ENCODE peak calls at places on chromosome 1, in ten cellular contexts. Z, M, D, F, J, E, S, A, I and W are unnamed samples.

GRCh38 chr1:108708726-108709660 is 3.7 kb upstream of the FNDC7 start:
- DNase-seq in Z (peak), M (no peak), D (no peak), F (peak), J (no peak), E (no peak), S (peak), A (peak), I (peak), W (peak)

GRCh38 chr1:44659566-44659965 is 14.7 kb downstream of the TMEM53 start:
- DNase-seq in Z (peak), M (no peak), D (no peak), F (no peak), J (no peak), E (no peak), S (no peak), A (no peak), I (no peak), W (no peak)

GRCh38 chr1:209710098-209710497 is 5.5 kb downstream of the HSD11B1 start:
- DNase-seq in Z (no peak), M (no peak), D (no peak), F (no peak), J (no peak), E (no peak), S (no peak), A (peak), I (no peak), W (peak)

GRCh38 chr1:236288620-236288976 is 6.8 kb upstream of the ERO1B start:
- DNase-seq in Z (no peak), M (no peak), D (no peak), F (no peak), J (no peak), E (no peak), S (no peak), A (no peak), I (no peak), W (no peak)

GRCh38 chr1:184972281-184973055 is 1.8 kb downstream of the NIBAN1 start:
- DNase-seq in Z (no peak), M (no peak), D (no peak), F (no peak), J (peak), E (no peak), S (peak), A (no peak), I (no peak), W (no peak)

GRCh38 chr1:112998592-112999235 is 42.7 kb upstream of the SLC16A1 start:
- DNase-seq in Z (no peak), M (no peak), D (no peak), F (no peak), J (peak), E (no peak), S (peak), A (no peak), I (no peak), W (no peak)

GRCh38 chr1:184299076-184299790 is 87.6 kb upstream of the C1orf21 start:
- DNase-seq in Z (peak), M (no peak), D (no peak), F (peak), J (peak), E (no peak), S (peak), A (no peak), I (no peak), W (no peak)

GRCh38 chr1:116207126-116207735 is 96.0 kb downstream of the MAB21L3 start:
- DNase-seq in Z (no peak), M (no peak), D (no peak), F (no peak), J (no peak), E (no peak), S (no peak), A (no peak), I (no peak), W (no peak)

GRCh38 chr1:52907068-52907811 is 14.3 kb downstream of the ECHDC2 start:
- DNase-seq in Z (no peak), M (no peak), D (peak), F (no peak), J (no peak), E (no peak), S (no peak), A (no peak), I (no peak), W (no peak)

GRCh38 chr1:35631396-35631795 is 9.9 kb downstream of the PSMB2 start:
- DNase-seq in Z (no peak), M (no peak), D (no peak), F (no peak), J (no peak), E (no peak), S (no peak), A (no peak), I (no peak), W (no peak)

GRCh38 chr1:226111109-226111864 is 48.8 kb downstream of the H3-3A start:
- DNase-seq in Z (no peak), M (no peak), D (no peak), F (no peak), J (no peak), E (no peak), S (no peak), A (no peak), I (no peak), W (no peak)

GRCh38 chr1:39898146-39898545 is 3.6 kb downstream of the MYCL start:
- DNase-seq in Z (no peak), M (no peak), D (no peak), F (no peak), J (no peak), E (no peak), S (no peak), A (no peak), I (peak), W (no peak)

GRCh38 chr1:54499097-54500029 is 48.7 kb upstream of the ACOT11 start:
- DNase-seq in Z (peak), M (no peak), D (peak), F (no peak), J (peak), E (no peak), S (peak), A (peak), I (peak), W (peak)

GRCh38 chr1:77796695-77797405 is 17.4 kb downstream of the MIGA1 start:
- DNase-seq in Z (no peak), M (no peak), D (no peak), F (no peak), J (no peak), E (no peak), S (no peak), A (no peak), I (peak), W (no peak)

GRCh38 chr1:31505884-31506497 is 70.3 kb upstream of the TINAGL1 start:
- DNase-seq in Z (no peak), M (no peak), D (no peak), F (no peak), J (peak), E (no peak), S (peak), A (no peak), I (no peak), W (peak)

GRCh38 chr1:241990040-241990439 is 8.9 kb downstream of the MAP1LC3C start:
- DNase-seq in Z (peak), M (no peak), D (peak), F (peak), J (peak), E (no peak), S (peak), A (no peak), I (no peak), W (no peak)

GRCh38 chr1:241101622-241102021 is 255.4 kb downstream of the RGS7 start:
- DNase-seq in Z (peak), M (no peak), D (no peak), F (no peak), J (no peak), E (no peak), S (no peak), A (no peak), I (peak), W (no peak)

GRCh38 chr1:85427358-85427757 is 37.6 kb downstream of the DDAH1 start:
- DNase-seq in Z (no peak), M (no peak), D (no peak), F (no peak), J (peak), E (no peak), S (no peak), A (no peak), I (no peak), W (no peak)

GRCh38 chr1:229156819-229157218 is 114.1 kb upstream of the RAB4A start:
- DNase-seq in Z (peak), M (no peak), D (peak), F (peak), J (no peak), E (peak), S (peak), A (no peak), I (peak), W (no peak)

DNA sequence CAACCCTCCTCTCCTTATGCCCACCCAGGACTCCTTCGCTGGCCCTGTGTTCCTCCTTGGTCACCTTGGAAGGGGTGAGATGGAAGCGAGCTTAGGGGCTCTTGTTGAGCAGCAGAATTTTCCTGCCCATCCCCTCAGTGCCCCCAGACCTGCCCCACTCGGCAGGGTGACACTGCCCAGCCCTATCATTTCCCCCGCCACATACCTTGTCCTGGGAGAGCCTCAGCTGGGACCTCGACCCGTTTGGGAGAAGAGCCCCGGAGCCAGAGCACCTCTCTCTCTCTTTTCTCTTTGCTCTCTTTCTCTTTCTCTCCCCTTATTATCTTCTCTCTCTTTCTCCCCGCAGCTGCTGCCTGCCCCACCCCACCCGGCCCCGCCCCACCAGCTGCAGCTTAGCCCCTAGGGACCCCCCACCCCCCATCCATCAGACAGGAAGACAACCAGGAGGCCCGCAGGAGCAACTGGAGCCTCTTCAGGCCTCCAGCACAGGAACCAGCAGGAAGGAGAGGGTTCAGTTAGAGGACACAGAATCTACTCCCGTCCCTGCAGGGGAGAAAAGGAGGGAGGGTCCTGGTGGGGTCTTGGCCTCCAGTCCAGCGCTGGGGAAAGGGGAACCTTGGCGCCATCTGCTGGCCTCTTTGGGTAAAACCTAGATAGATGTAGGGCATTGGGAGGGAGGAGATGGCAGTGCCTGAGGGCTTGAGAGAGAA is 1.6 kb upstream of the FNDC5 start:
- DNase-seq in Z (peak), M (no peak), D (peak), F (peak), J (no peak), E (no peak), S (peak), A (peak), I (peak), W (peak)
- TF ChIP-seq CTCF in Z (peak), M (peak), D (peak), F (peak), J (peak), E (peak), S (peak), A (peak), I (peak), W (peak)

GRCh38 chr1:203336097-203336496 is 14.8 kb downstream of the FMOD start:
- DNase-seq in Z (no peak), M (no peak), D (no peak), F (no peak), J (no peak), E (no peak), S (no peak), A (no peak), I (no peak), W (no peak)
- TF ChIP-seq CTCF in Z (no peak), M (no peak), D (no peak), F (no peak), J (no peak), E (no peak), S (no peak), A (no peak), I (no peak), W (no peak)

DNA sequence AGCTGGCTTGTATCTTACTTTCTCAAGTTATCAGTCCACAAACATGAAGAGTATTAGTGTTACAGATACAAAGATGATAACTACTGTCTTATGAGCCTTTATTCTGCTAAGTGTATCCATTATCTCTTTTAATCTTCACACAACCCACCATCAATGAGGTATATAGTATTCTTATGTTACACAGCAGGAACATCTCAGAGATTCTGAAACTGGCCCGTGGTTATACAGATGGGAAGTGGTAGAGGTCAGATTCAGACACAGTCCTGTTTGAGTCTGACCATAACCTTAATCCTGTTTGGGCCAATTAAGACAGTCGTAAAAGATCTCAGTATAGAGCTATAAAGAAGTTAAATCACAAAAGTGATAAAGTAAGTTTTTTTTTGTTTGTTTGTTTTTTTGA is 5.1 kb upstream of the TMEM269 start:
- DNase-seq in Z (no peak), M (no peak), D (no peak), F (no peak), J (no peak), E (no peak), S (no peak), A (peak), I (no peak), W (no peak)
- TF ChIP-seq CTCF in Z (no peak), M (no peak), D (no peak), F (no peak), J (no peak), E (no peak), S (no peak), A (no peak), I (no peak), W (no peak)

DNA sequence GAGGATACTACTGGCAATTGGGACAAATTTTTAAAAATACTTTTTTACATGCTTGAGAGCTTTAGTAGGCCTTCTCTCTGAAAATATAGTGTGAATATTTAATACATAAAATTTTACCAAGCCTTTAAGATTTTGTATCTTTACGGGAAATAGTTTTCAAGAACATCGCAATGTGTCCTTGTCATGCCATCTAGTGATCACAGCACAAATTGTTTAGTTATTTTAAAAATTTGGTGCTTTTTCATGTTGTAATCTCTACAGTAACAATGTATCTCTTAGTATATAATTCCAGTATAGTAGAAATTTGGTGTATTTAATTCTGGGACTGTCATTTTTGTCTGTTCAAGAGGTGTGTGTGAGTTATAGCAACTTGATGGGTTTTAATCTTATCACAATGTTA is 6.7 kb downstream of the CDC7 start:
- DNase-seq in Z (no peak), M (no peak), D (no peak), F (no peak), J (no peak), E (no peak), S (peak), A (no peak), I (no peak), W (no peak)
- TF ChIP-seq CTCF in Z (no peak), M (no peak), D (no peak), F (no peak), J (peak), E (no peak), S (no peak), A (no peak), I (no peak), W (no peak)

DNA sequence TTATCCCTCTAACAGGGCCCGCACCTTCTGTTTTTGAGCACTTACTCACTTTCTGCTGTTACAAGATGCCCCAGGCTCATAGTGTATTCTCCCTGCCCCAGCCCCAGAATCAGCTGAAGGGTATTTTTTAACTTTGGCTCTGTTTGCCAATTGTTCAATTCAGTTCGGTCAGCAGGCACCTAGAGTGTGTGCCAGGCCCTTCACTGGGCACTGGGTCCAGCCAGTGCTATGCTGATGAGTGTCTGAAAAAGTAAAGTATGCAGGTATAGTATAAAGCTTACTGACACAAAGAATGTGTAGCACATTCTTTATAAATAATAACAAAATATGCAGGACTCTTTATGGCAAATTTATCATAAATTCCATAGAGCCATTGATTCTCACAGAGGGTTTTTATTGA is 35.0 kb downstream of the FHAD1 start:
- DNase-seq in Z (no peak), M (no peak), D (no peak), F (no peak), J (no peak), E (no peak), S (no peak), A (no peak), I (no peak), W (no peak)
- TF ChIP-seq CTCF in Z (no peak), M (no peak), D (no peak), F (no peak), J (no peak), E (no peak), S (no peak), A (no peak), I (no peak), W (no peak)